ENCODE peak calls at places on chromosome 2, in eight cellular contexts. L is heart right ventricle, O is cardiac muscle cell, K is tibial artery, Y is HFFc6, Z is A549, M is fibroblast of lung, B is fibroblast of mammary gland. R is an unnamed sample.
A peak's percentile ranks its signal among the peaks of the same experiment; 100 is the strongest.

GRCh38 chr2:10700078-10700803 is 10.5 kb upstream of the NOL10 start:
- DNase-seq in M (peak; percentile 43), K (no peak), B (no peak), O (no peak), L (no peak), Y (peak; percentile 48), Z (no peak), R (no peak)

GRCh38 chr2:240810621-240811020 is 9.4 kb downstream of the KIF1A start:
- DNase-seq in Z (no peak), K (peak; percentile 57), O (no peak), L (no peak), B (no peak), Y (no peak), M (no peak), R (peak; percentile 22)

GRCh38 chr2:190069936-190070696 is 7.6 kb upstream of the MSTN start:
- DNase-seq in M (peak; percentile 59), K (no peak), L (no peak), O (peak; percentile 74), B (peak; percentile 78), Z (peak; percentile 7), Y (peak; percentile 47), R (no peak)

GRCh38 chr2:95077893-95078603 is 43.6 kb downstream of the MRPS5 start:
- DNase-seq in Z (no peak), K (no peak), M (no peak), O (no peak), Y (no peak), B (no peak), L (no peak), R (no peak)

GRCh38 chr2:60294901-60295590 is 258.4 kb downstream of the BCL11A start:
- DNase-seq in M (no peak), Y (no peak), K (no peak), B (no peak), L (no peak), O (peak; percentile 2), Z (no peak), R (no peak)

GRCh38 chr2:28710545-28710944 is 41.1 kb upstream of the PPP1CB start:
- DNase-seq in Z (no peak), M (no peak), K (no peak), L (no peak), B (no peak), O (no peak), Y (no peak), R (no peak)

GRCh38 chr2:30147196-30147714 is 448 bp downstream of the YPEL5 start:
- DNase-seq in M (no peak), O (peak; percentile 59), L (no peak), K (no peak), Z (no peak), B (no peak), Y (no peak), R (no peak)

GRCh38 chr2:220006152-220006551 is 378.7 kb downstream of the SLC4A3 start:
- DNase-seq in Y (no peak), K (no peak), L (no peak), Z (no peak), O (peak; percentile 12), M (peak; percentile 88), B (peak; percentile 83), R (no peak)

GRCh38 chr2:74424139-74424992 is 2.8 kb downstream of the WDR54 start:
- DNase-seq in O (no peak), K (no peak), Z (no peak), M (no peak), L (no peak), B (no peak), Y (no peak), R (no peak)

GRCh38 chr2:227415538-227416424 is 28.0 kb upstream of the SCYGR1 start:
- DNase-seq in L (peak; percentile 36), M (peak; percentile 78), O (no peak), Z (peak; percentile 47), Y (peak; percentile 56), B (peak; percentile 67), K (no peak), R (no peak)

GRCh38 chr2:74091391-74091790 is 56.3 kb downstream of the BOLA3 start:
- DNase-seq in B (no peak), O (no peak), K (no peak), M (no peak), Z (no peak), L (no peak), Y (no peak), R (no peak)

GRCh38 chr2:71889991-71890684 is 257.5 kb downstream of the CYP26B1 start:
- DNase-seq in L (no peak), Z (no peak), K (no peak), B (peak; percentile 99), Y (peak; percentile 77), O (no peak), M (peak; percentile 88), R (peak; percentile 65)

GRCh38 chr2:95377216-95377530 is 25.3 kb upstream of the FAHD2A start:
- DNase-seq in B (no peak), K (peak; percentile 47), Z (no peak), O (no peak), Y (no peak), M (no peak), L (no peak), R (peak; percentile 50)

GRCh38 chr2:127701651-127702394 is 526 bp downstream of the SFT2D3 start:
- DNase-seq in K (peak; percentile 84), M (peak; percentile 77), L (peak; percentile 80), Z (peak; percentile 69), O (peak; percentile 85), Y (peak; percentile 69), B (peak; percentile 63), R (peak; percentile 87)

GRCh38 chr2:169034256-169034655 is 3.1 kb upstream of the ABCB11 start:
- DNase-seq in Z (no peak), K (no peak), M (peak; percentile 56), B (no peak), L (no peak), Y (no peak), O (peak; percentile 82), R (no peak)

GRCh38 chr2:75764611-75765010 is 53.9 kb upstream of the GCFC2 start:
- DNase-seq in Z (no peak), B (no peak), O (no peak), L (no peak), Y (no peak), K (no peak), M (no peak), R (no peak)

GRCh38 chr2:233031556-233032500 is 644 bp upstream of the NEU2 start:
- DNase-seq in O (no peak), M (no peak), K (no peak), L (no peak), Y (no peak), Z (no peak), B (no peak), R (peak; percentile 55)

GRCh38 chr2:72883356-72883962 is 3.7 kb upstream of the SPR start:
- DNase-seq in K (no peak), L (peak; percentile 23), B (peak; percentile 38), Y (peak; percentile 28), Z (peak; percentile 44), M (peak; percentile 38), O (peak; percentile 89), R (no peak)

GRCh38 chr2:1584691-1585485 is 159.4 kb downstream of the PXDN start:
- DNase-seq in Z (no peak), Y (peak; percentile 5), M (peak; percentile 34), O (no peak), K (no peak), L (no peak), B (peak; percentile 25), R (no peak)
- TF ChIP-seq CTCF in Z (peak; percentile 16), Y (peak; percentile 48), M (peak; percentile 29), O (peak; percentile 17), K (no peak), L (no peak), B (peak; percentile 21), R (no peak)

GRCh38 chr2:207219716-207220414 is 54.1 kb upstream of the KLF7 start:
- DNase-seq in K (no peak), Y (peak; percentile 77), B (peak; percentile 81), L (no peak), Z (no peak), O (no peak), M (peak; percentile 90), R (no peak)

GRCh38 chr2:207217442-207217841 is 51.7 kb upstream of the KLF7 start:
- DNase-seq in B (no peak), L (no peak), K (no peak), Y (no peak), Z (no peak), M (no peak), O (no peak), R (no peak)

GRCh38 chr2:207216454-207216853 is 50.7 kb upstream of the KLF7 start:
- DNase-seq in K (no peak), M (no peak), Y (no peak), Z (no peak), B (no peak), L (no peak), O (no peak), R (no peak)

GRCh38 chr2:207221731-207222130 is 56.0 kb upstream of the KLF7 start:
- DNase-seq in M (no peak), O (no peak), Y (no peak), Z (no peak), B (no peak), L (no peak), K (no peak), R (no peak)

DNA sequence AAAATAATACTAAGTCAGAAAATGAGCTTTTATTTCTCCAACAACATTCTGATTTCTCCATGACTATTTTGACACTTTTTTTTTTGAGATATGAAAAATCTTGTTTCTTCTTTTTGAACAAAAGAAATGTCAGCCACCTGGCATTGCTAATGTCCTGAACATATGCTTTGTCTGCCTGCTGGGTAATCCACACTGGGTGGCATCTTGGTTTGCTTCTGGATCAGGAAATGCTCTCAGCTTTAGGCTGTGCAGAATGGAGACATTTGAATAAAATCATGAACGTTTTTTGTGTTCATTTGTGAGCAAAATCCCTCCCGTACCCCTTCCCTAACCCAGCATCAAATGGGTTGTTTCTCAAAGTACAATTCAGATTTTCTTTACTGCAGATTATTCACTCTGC is 53.3 kb upstream of the KLF7 start:
- DNase-seq in L (no peak), Z (no peak), Y (no peak), B (no peak), K (no peak), M (no peak), O (no peak), R (no peak)
- TF ChIP-seq CTCF in L (no peak), Z (no peak), Y (no peak), B (no peak), K (no peak), M (no peak), O (no peak), R (no peak)

DNA sequence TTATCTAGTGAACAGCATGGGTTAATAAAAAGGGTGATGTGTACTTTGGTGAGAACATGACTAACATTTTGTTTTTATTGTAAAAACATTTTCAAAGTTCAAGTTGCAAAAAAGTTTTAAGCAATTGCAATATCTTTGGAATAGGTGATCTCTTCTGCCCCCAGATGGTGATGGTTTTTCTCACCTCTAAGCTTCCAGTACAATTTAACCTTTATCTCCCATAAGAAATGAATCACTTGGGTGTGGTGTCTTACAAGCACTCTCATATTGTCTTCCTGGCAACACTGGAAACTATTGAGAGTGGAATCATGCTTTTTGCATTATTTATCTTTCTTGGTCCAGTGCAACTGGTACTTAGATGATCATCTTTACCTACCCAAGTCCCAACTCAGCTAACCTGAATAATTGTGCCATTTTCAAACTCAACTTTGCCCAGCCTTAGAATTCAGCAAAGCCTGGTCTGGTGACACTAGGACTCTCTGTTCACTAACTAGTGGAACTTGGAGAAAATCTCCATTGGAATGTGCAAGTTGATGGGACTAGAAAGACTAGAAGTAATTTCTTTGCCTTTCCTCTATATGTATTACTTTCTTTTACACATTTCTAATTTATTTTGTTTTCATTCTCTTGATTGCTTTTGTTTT is 964.6 kb upstream of the ZEB2 start:
- DNase-seq in Y (peak; percentile 72), L (no peak), Z (peak; percentile 1), O (peak; percentile 5), K (no peak), M (peak; percentile 76), B (peak; percentile 92), R (no peak)
- TF ChIP-seq CTCF in Y (peak; percentile 72), L (no peak), Z (peak; percentile 43), O (peak; percentile 35), K (peak; percentile 11), M (peak; percentile 29), B (peak; percentile 46), R (no peak)

GRCh38 chr2:42995752-42996422 is 203.5 kb upstream of the HAAO start:
- DNase-seq in M (no peak), L (no peak), Y (no peak), K (no peak), Z (no peak), B (no peak), O (no peak), R (no peak)
- TF ChIP-seq CTCF in M (no peak), L (no peak), Y (no peak), K (no peak), Z (no peak), B (no peak), O (no peak), R (no peak)

R was measured in coronary artery.